ENCODE peak calls at places on chromosome 13, in four cellular contexts. L is breast epithelium, Z is NCI-H1105, S is ELF-1. E is an unnamed sample.

GRCh38 chr13:45055902-45056648 is 64.2 kb upstream of the GTF2F2 start:
- DNase-seq in Z (no peak), L (no peak), S (peak; percentile 44), E (no peak)

GRCh38 chr13:27549406-27549981 is 70.8 kb downstream of the LNX2 start:
- DNase-seq in S (no peak), L (no peak), Z (no peak), E (no peak)

GRCh38 chr13:50365300-50365682 is 350.0 kb downstream of the KCNRG start:
- DNase-seq in Z (no peak), S (no peak), L (no peak), E (no peak)

GRCh38 chr13:101978546-101979315 is 423.1 kb downstream of the FGF14 start:
- DNase-seq in L (no peak), S (no peak), Z (peak; percentile 59), E (no peak)

GRCh38 chr13:42011601-42012401 is 36.6 kb upstream of the DGKH start:
- DNase-seq in Z (no peak), S (peak; percentile 30), L (peak; percentile 61), E (peak; percentile 38)

GRCh38 chr13:40486518-40487163 is 179.8 kb downstream of the FOXO1 start:
- DNase-seq in L (no peak), Z (no peak), S (no peak), E (no peak)

GRCh38 chr13:98171806-98172569 is 5.1 kb downstream of the RNF113B start:
- DNase-seq in L (no peak), Z (no peak), S (peak; percentile 61), E (no peak)

GRCh38 chr13:33259296-33259695 is 26.3 kb downstream of the STARD13 start:
- DNase-seq in S (peak; percentile 11), Z (no peak), L (no peak), E (no peak)

GRCh38 chr13:68051910-68052309 is 821.8 kb upstream of the PCDH9 start:
- DNase-seq in Z (no peak), S (no peak), L (no peak), E (no peak)

GRCh38 chr13:45658586-45659235 is 43.2 kb upstream of the ERICH6B start:
- DNase-seq in L (no peak), Z (no peak), S (no peak), E (no peak)

GRCh38 chr13:113623491-113624234 is 34.3 kb downstream of the ATP4B start:
- DNase-seq in L (peak; percentile 37), Z (no peak), S (no peak), E (no peak)

GRCh38 chr13:110109140-110109783 is 197.7 kb downstream of the COL4A1 start:
- DNase-seq in Z (no peak), L (no peak), S (no peak), E (no peak)

GRCh38 chr13:29362849-29363604 is 232.5 kb downstream of the SLC7A1 start:
- DNase-seq in S (peak; percentile 58), Z (peak; percentile 42), L (no peak), E (no peak)

GRCh38 chr13:52849727-52850395 is 1.4 kb upstream of the PCDH8 start:
- DNase-seq in Z (no peak), L (no peak), S (peak; percentile 51), E (no peak)

GRCh38 chr13:93740334-93740733 is 513.7 kb downstream of the GPC6 start:
- DNase-seq in Z (no peak), S (no peak), L (no peak), E (no peak)

GRCh38 chr13:97295279-97296182 is 73.4 kb downstream of the MBNL2 start:
- DNase-seq in S (no peak), L (no peak), Z (no peak), E (no peak)

GRCh38 chr13:98507060-98507797 is 69.7 kb downstream of the STK24 start:
- DNase-seq in L (peak; percentile 74), Z (peak; percentile 17), S (peak; percentile 96), E (peak; percentile 17)

GRCh38 chr13:50224534-50224933 is 209.3 kb downstream of the KCNRG start:
- DNase-seq in S (no peak), Z (no peak), L (no peak), E (no peak)

GRCh38 chr13:93230466-93230865 is 3.9 kb downstream of the GPC6 start:
- DNase-seq in L (no peak), S (no peak), Z (no peak), E (no peak)

GRCh38 chr13:76016799-76017198 is 380.7 kb downstream of the LMO7 start:
- DNase-seq in Z (no peak), L (no peak), S (peak; percentile 32), E (no peak)

GRCh38 chr13:33536639-33537425 is 251.3 kb upstream of the STARD13 start:
- DNase-seq in L (no peak), S (no peak), Z (no peak), E (peak; percentile 27)

GRCh38 chr13:42574011-42574410 is at the start of gene TNFSF11:
- DNase-seq in S (peak; percentile 49), L (no peak), Z (no peak), E (no peak)

GRCh38 chr13:18953139-18953930 is 228.3 kb downstream of the TUBA3C start:
- DNase-seq in Z (no peak), L (no peak), S (no peak), E (no peak)

GRCh38 chr13:29745704-29746103 is 104.7 kb downstream of the UBL3 start:
- DNase-seq in L (no peak), S (no peak), Z (no peak), E (no peak)

GRCh38 chr13:56713656-56714055 is 427.1 kb upstream of the PRR20A start:
- DNase-seq in Z (no peak), L (no peak), S (no peak), E (no peak)

GRCh38 chr13:31236211-31236786 is 36.5 kb downstream of the B3GLCT start:
- DNase-seq in Z (peak; percentile 9), L (no peak), S (no peak), E (no peak)

GRCh38 chr13:66322193-66322592 is 907.9 kb downstream of the PCDH9 start:
- DNase-seq in L (no peak), Z (no peak), S (no peak), E (no peak)

GRCh38 chr13:66974174-66974573 is 256.0 kb downstream of the PCDH9 start:
- DNase-seq in L (no peak), Z (no peak), S (no peak), E (no peak)

GRCh38 chr13:76210262-76210661 is 574.1 kb downstream of the LMO7 start:
- DNase-seq in Z (peak; percentile 23), L (no peak), S (no peak), E (no peak)

GRCh38 chr13:109868583-109869311 is 82.4 kb upstream of the IRS2 start:
- DNase-seq in L (no peak), Z (no peak), S (no peak), E (no peak)

E was measured in prostate gland.